ENCODE peak calls at places on chromosomes 2 and 18, in seven cellular contexts. X is prostate gland, Y is IMR-90, E is heart left ventricle, H is H1, Q is right lobe of liver, K is body of pancreas. W is an unnamed sample.

GRCh38 chr2:237550057-237550415 is 16.3 kb upstream of the PRLH start:
- DNase-seq in X (no peak), Y (no peak), E (no peak), H (no peak), Q (no peak), K (no peak), W (no peak)

GRCh38 chr2:179569834-179570233 is 291.6 kb downstream of the ZNF385B start:
- DNase-seq in X (no peak), Y (peak; percentile 69), E (no peak), H (no peak), Q (no peak), K (no peak), W (no peak)

GRCh38 chr2:167551411-167551810 is 663.1 kb downstream of the XIRP2 start:
- DNase-seq in X (no peak), Y (no peak), E (no peak), H (no peak), Q (no peak), K (no peak), W (no peak)

GRCh38 chr18:12287684-12288405 is 20.2 kb upstream of the TUBB6 start:
- DNase-seq in X (peak; percentile 47), Y (peak; percentile 95), E (peak; percentile 85), H (peak; percentile 85), Q (no peak), K (peak; percentile 70), W (peak; percentile 84)

GRCh38 chr2:152347076-152347475 is 12.1 kb downstream of the FMNL2 start:
- DNase-seq in X (no peak), Y (peak; percentile 74), E (no peak), H (no peak), Q (no peak), K (no peak), W (no peak)

GRCh38 chr2:67649331-67650071 is 252.4 kb downstream of the ETAA1 start:
- DNase-seq in X (no peak), Y (peak; percentile 61), E (peak; percentile 42), H (no peak), Q (no peak), K (peak; percentile 52), W (peak; percentile 29)

GRCh38 chr2:48059975-48060374 is 153.7 kb upstream of the FBXO11 start:
- DNase-seq in X (no peak), Y (no peak), E (no peak), H (no peak), Q (no peak), K (no peak), W (no peak)

GRCh38 chr2:19839438-19839837 is 62.3 kb downstream of the TTC32 start:
- DNase-seq in X (no peak), Y (no peak), E (no peak), H (peak; percentile 14), Q (no peak), K (no peak), W (no peak)

GRCh38 chr2:75569546-75569945 is 8.8 kb upstream of the EVA1A start:
- DNase-seq in X (no peak), Y (no peak), E (no peak), H (no peak), Q (no peak), K (no peak), W (no peak)

GRCh38 chr2:79723830-79724229 is 211.0 kb downstream of the CTNNA2 start:
- DNase-seq in X (no peak), Y (peak; percentile 98), E (no peak), H (no peak), Q (no peak), K (no peak), W (no peak)

GRCh38 chr2:18345848-18346247 is 214.6 kb downstream of the RDH14 start:
- DNase-seq in X (peak; percentile 32), Y (peak; percentile 72), E (peak; percentile 27), H (no peak), Q (no peak), K (peak; percentile 27), W (no peak)

GRCh38 chr2:101985101-101985792 is 6.5 kb upstream of the IL1R2 start:
- DNase-seq in X (no peak), Y (no peak), E (no peak), H (no peak), Q (no peak), K (no peak), W (no peak)

GRCh38 chr18:40157120-40157519 is 1797.9 kb upstream of the PIK3C3 start:
- DNase-seq in X (no peak), Y (no peak), E (no peak), H (no peak), Q (no peak), K (no peak), W (no peak)

GRCh38 chr2:23533014-23533730 is 148.2 kb downstream of the KLHL29 start:
- DNase-seq in X (peak; percentile 25), Y (no peak), E (no peak), H (peak; percentile 55), Q (no peak), K (no peak), W (no peak)

GRCh38 chr2:240429872-240430491 is 5.5 kb upstream of the GPC1 start:
- DNase-seq in X (no peak), Y (no peak), E (peak; percentile 13), H (peak; percentile 30), Q (peak; percentile 49), K (peak; percentile 9), W (peak; percentile 12)

GRCh38 chr2:105754011-105754410 is 9.3 kb downstream of the NCK2 start:
- DNase-seq in X (no peak), Y (no peak), E (no peak), H (no peak), Q (no peak), K (no peak), W (no peak)

GRCh38 chr2:240468300-240469238 is 33.1 kb downstream of the GPC1 start:
- DNase-seq in X (peak; percentile 2), Y (no peak), E (peak; percentile 14), H (peak; percentile 51), Q (no peak), K (peak; percentile 11), W (peak; percentile 28)

GRCh38 chr2:219408101-219409030 is 9.8 kb upstream of the DES start:
- DNase-seq in X (no peak), Y (peak; percentile 52), E (no peak), H (no peak), Q (no peak), K (no peak), W (no peak)

GRCh38 chr18:73691118-73691517 is 456.5 kb downstream of the FBXO15 start:
- DNase-seq in X (no peak), Y (peak; percentile 95), E (no peak), H (no peak), Q (no peak), K (no peak), W (no peak)

GRCh38 chr18:45621068-45621511 is 5.8 kb downstream of the SLC14A2 start:
- DNase-seq in X (no peak), Y (peak; percentile 44), E (peak; percentile 32), H (peak; percentile 56), Q (no peak), K (peak; percentile 40), W (peak; percentile 56)

GRCh38 chr2:64881037-64881492 is 108.1 kb upstream of the SLC1A4 start:
- DNase-seq in X (no peak), Y (no peak), E (no peak), H (no peak), Q (no peak), K (no peak), W (no peak)

GRCh38 chr2:128448331-128449225 is 129.9 kb upstream of the HS6ST1 start:
- DNase-seq in X (no peak), Y (no peak), E (peak; percentile 13), H (peak; percentile 43), Q (no peak), K (no peak), W (peak; percentile 16)

GRCh38 chr2:191051825-191052778 is 38.1 kb upstream of the STAT1 start:
- DNase-seq in X (peak; percentile 11), Y (peak; percentile 74), E (no peak), H (no peak), Q (no peak), K (no peak), W (no peak)

GRCh38 chr2:69138793-69139510 is 126.0 kb downstream of the ANTXR1 start:
- DNase-seq in X (no peak), Y (peak; percentile 88), E (no peak), H (no peak), Q (no peak), K (no peak), W (no peak)

GRCh38 chr18:53677480-53677879 is 547.0 kb downstream of the MBD2 start:
- DNase-seq in X (no peak), Y (no peak), E (no peak), H (no peak), Q (no peak), K (no peak), W (no peak)

GRCh38 chr2:78614747-78615146 is 410.8 kb upstream of the REG3G start:
- DNase-seq in X (no peak), Y (no peak), E (no peak), H (no peak), Q (no peak), K (no peak), W (no peak)
- TF ChIP-seq POLR2A in X (no peak), Y (no peak), E (no peak), H (no peak), Q (no peak), K (no peak), W (no peak)

DNA sequence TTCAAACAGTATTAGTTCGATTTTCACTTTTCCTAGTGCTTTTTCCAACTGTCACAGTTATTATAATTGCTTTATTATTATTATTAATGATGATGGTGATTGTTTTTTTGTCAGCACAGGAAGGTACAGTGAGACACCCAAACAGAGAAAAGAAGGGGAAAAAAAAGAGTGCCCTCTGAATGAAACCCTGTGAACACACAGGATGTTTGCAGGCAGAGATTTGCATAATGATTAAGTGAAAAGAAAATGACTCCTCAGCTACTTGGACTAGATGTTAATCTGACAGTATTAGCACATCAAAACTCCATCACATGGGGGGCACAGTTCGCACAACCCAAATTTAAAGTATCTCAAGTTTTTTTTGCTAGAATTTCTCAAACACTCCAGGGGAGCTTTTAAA is 32.9 kb downstream of the ADD2 start:
- DNase-seq in X (no peak), Y (no peak), E (no peak), H (no peak), Q (no peak), K (no peak), W (no peak)
- H3K27me3 ChIP-seq in X (peaks cover 2% of the 10 kb centered on the region), Y (peaks cover 4% of the 10 kb centered on the region), E (no peaks in the 10 kb centered on the region), H (no peaks in the 10 kb centered on the region), Q (no peaks in the 10 kb centered on the region), K (no peaks in the 10 kb centered on the region), W (no peaks in the 10 kb centered on the region)

GRCh38 chr18:23689031-23689615 is at the start of gene LAMA3:
- DNase-seq in X (peak; percentile 60), Y (peak; percentile 11), E (peak; percentile 67), H (peak; percentile 73), Q (peak; percentile 78), K (peak; percentile 58), W (peak; percentile 74)
- TF ChIP-seq POLR2A in X (peak; percentile 62), Y (no peak), E (peak; percentile 16), H (no peak), Q (peak; percentile 18), K (peak; percentile 26), W (no peak)

DNA sequence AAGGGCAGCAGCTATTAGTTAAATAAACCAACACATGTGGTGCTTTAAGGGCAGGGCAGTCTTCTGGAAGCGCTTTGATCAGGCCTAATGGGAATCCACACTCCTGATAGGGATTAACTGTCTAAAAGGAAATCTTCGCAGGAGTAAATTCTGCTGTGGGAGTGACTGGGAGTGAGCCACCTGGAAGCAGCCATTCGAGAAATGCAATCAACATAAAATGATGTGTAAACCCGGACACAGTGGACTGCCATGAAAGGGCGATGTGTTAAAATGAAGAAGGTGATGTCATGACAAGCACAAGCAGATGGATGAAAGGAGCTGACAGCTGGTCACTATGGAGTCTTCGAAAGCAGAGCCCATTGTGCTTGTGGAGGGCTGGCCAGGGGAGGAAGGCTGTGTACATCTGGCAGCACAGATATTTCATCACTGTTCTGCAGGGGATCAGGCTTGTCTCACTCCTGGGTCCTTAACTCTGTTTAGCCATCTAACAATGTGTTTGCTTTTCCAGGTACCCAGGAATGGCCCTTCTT is 24.8 kb upstream of the GALNT14 start:
- DNase-seq in X (no peak), Y (no peak), E (no peak), H (peak; percentile 11), Q (no peak), K (no peak), W (no peak)
- H3K27me3 ChIP-seq in X (no peaks in the 10 kb centered on the region), Y (no peaks in the 10 kb centered on the region), E (no peaks in the 10 kb centered on the region), H (no peaks in the 10 kb centered on the region), Q (no peaks in the 10 kb centered on the region), K (no peaks in the 10 kb centered on the region), W (no peaks in the 10 kb centered on the region)

W was measured in testis.